ENCODE peak calls at places on chromosome 7, in ten cellular contexts. L, A, F, I, U, X, O, C, W and Y are unnamed samples.

GRCh38 chr7:130875265-130875741 is 141.3 kb upstream of the KLF14 start:
- DNase-seq in L (peak; percentile 57), A (no peak), F (no peak), I (no peak), U (no peak), X (peak; percentile 71), O (peak; percentile 61), C (peak; percentile 73), W (no peak), Y (peak; percentile 20)

GRCh38 chr7:101363734-101364374 is 1.2 kb downstream of the COL26A1 start:
- DNase-seq in L (peak; percentile 77), A (peak; percentile 38), F (no peak), I (no peak), U (peak; percentile 91), X (peak; percentile 68), O (peak; percentile 60), C (peak; percentile 79), W (peak; percentile 57), Y (peak; percentile 63)

GRCh38 chr7:2100278-2101205 is 132.2 kb downstream of the MAD1L1 start:
- DNase-seq in L (peak; percentile 43), A (no peak), F (no peak), I (no peak), U (no peak), X (no peak), O (no peak), C (peak; percentile 32), W (no peak), Y (no peak)

GRCh38 chr7:51102828-51103227 is 213.8 kb downstream of the COBL start:
- DNase-seq in L (no peak), A (no peak), F (no peak), I (no peak), U (no peak), X (no peak), O (no peak), C (no peak), W (no peak), Y (no peak)

GRCh38 chr7:146378196-146378595 is 261.6 kb downstream of the CNTNAP2 start:
- DNase-seq in L (no peak), A (no peak), F (no peak), I (no peak), U (no peak), X (no peak), O (no peak), C (no peak), W (no peak), Y (no peak)

GRCh38 chr7:66952343-66953043 is 31.5 kb downstream of the TMEM248 start:
- DNase-seq in L (no peak), A (no peak), F (no peak), I (no peak), U (peak; percentile 73), X (no peak), O (no peak), C (no peak), W (no peak), Y (no peak)

GRCh38 chr7:51123322-51124021 is 193.1 kb downstream of the COBL start:
- DNase-seq in L (peak; percentile 65), A (peak; percentile 74), F (no peak), I (no peak), U (peak; percentile 83), X (no peak), O (peak; percentile 37), C (no peak), W (no peak), Y (peak; percentile 53)

GRCh38 chr7:29091121-29091601 is 55.2 kb downstream of the CPVL start:
- DNase-seq in L (no peak), A (no peak), F (no peak), I (no peak), U (no peak), X (peak; percentile 44), O (no peak), C (no peak), W (peak; percentile 37), Y (no peak)